ENCODE peak calls at places on chromosome 13, in ten cellular contexts. E is transverse colon, G is lower leg skin, Y is gastrocnemius medialis, P is uterus, N is sigmoid colon, Q is esophagus squamous epithelium, H is Peyer's patch, Z is tibial nerve, M is heart left ventricle. B is an unnamed sample.

GRCh38 chr13:96273196-96273595 is 183.3 kb downstream of the HS6ST3 start:
- DNase-seq in E (no peak), G (no peak), Y (no peak), P (no peak), N (no peak), Q (no peak), H (no peak), Z (no peak), M (no peak), B (no peak)

GRCh38 chr13:38755792-38756191 is 68.9 kb downstream of the FREM2 start:
- DNase-seq in E (no peak), G (no peak), Y (no peak), P (no peak), N (no peak), Q (no peak), H (no peak), Z (no peak), M (no peak), B (no peak)

GRCh38 chr13:32901994-32902780 is 114.0 kb upstream of the KL start:
- DNase-seq in E (no peak), G (no peak), Y (peak; percentile 32), P (no peak), N (no peak), Q (no peak), H (no peak), Z (peak; percentile 72), M (no peak), B (no peak)

GRCh38 chr13:42997381-42997780 is 5.3 kb upstream of the EPSTI1 start:
- DNase-seq in E (no peak), G (no peak), Y (no peak), P (no peak), N (no peak), Q (no peak), H (no peak), Z (no peak), M (no peak), B (no peak)

GRCh38 chr13:37059136-37059847 is at the start of gene SUPT20H:
- DNase-seq in E (peak; percentile 96), G (peak; percentile 98), Y (peak; percentile 90), P (peak; percentile 94), N (peak; percentile 96), Q (peak; percentile 71), H (peak; percentile 97), Z (peak; percentile 87), M (peak; percentile 95), B (no peak)

GRCh38 chr13:109255457-109255856 is 530.9 kb downstream of the IRS2 start:
- DNase-seq in E (no peak), G (no peak), Y (no peak), P (no peak), N (no peak), Q (no peak), H (no peak), Z (no peak), M (no peak), B (no peak)

GRCh38 chr13:42549555-42549941 is 24.4 kb upstream of the TNFSF11 start:
- DNase-seq in E (no peak), G (no peak), Y (no peak), P (no peak), N (no peak), Q (no peak), H (no peak), Z (no peak), M (no peak), B (no peak)

GRCh38 chr13:42836930-42837329 is 55.5 kb downstream of the FAM216B start:
- DNase-seq in E (peak; percentile 12), G (no peak), Y (no peak), P (no peak), N (no peak), Q (no peak), H (no peak), Z (no peak), M (no peak), B (no peak)

GRCh38 chr13:98563071-98563470 is 13.8 kb downstream of the STK24 start:
- DNase-seq in E (no peak), G (no peak), Y (no peak), P (no peak), N (peak; percentile 54), Q (no peak), H (no peak), Z (no peak), M (no peak), B (no peak)

GRCh38 chr13:112215871-112216270 is 148.9 kb downstream of the SOX1 start:
- DNase-seq in E (no peak), G (peak; percentile 54), Y (no peak), P (no peak), N (no peak), Q (no peak), H (no peak), Z (no peak), M (no peak), B (no peak)

DNA sequence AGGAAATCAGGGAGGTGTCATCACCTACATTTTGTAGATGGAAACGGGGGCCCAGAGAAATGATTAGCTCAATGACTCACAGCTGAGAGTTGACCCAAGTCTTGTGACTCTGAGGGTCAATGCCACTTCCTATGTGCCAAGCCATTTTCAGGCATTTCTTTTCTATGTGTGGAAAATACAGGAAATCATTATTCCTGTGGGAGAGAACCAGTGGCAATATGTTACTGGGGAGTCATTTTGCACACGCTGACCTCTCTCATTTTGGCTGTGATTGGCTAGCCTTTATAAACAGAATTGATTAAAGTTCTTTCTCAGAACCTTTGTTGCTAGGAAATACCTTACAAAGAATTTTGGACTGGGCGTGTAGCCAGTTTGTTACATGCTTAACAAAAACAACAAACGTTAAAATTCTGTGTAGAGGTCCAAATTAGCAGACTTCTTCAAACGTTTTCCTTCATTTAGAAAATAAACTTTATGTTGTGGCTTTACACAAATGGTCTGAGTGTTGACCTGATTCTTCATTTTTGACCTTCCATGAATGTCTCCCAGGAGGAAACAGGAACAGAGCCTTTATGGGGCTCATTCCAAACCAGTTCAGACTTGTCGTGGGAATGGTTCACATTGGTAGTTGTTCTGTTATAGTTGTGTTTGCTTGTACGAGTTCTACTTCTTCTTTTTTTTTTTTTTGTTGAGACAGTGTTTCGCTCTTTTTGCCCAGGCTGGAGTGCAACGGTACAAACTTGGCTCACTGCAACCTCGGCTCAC is 11.4 kb downstream of the PCCA start:
- DNase-seq in E (no peak), G (no peak), Y (no peak), P (no peak), N (no peak), Q (no peak), H (no peak), Z (peak; percentile 21), M (peak; percentile 30), B (no peak)
- TF ChIP-seq POLR2A in E (no peak), G (no peak), Y (no peak), P (no peak), N (no peak), Q (no peak), H (no peak), Z (no peak), M (no peak), B (no peak)

DNA sequence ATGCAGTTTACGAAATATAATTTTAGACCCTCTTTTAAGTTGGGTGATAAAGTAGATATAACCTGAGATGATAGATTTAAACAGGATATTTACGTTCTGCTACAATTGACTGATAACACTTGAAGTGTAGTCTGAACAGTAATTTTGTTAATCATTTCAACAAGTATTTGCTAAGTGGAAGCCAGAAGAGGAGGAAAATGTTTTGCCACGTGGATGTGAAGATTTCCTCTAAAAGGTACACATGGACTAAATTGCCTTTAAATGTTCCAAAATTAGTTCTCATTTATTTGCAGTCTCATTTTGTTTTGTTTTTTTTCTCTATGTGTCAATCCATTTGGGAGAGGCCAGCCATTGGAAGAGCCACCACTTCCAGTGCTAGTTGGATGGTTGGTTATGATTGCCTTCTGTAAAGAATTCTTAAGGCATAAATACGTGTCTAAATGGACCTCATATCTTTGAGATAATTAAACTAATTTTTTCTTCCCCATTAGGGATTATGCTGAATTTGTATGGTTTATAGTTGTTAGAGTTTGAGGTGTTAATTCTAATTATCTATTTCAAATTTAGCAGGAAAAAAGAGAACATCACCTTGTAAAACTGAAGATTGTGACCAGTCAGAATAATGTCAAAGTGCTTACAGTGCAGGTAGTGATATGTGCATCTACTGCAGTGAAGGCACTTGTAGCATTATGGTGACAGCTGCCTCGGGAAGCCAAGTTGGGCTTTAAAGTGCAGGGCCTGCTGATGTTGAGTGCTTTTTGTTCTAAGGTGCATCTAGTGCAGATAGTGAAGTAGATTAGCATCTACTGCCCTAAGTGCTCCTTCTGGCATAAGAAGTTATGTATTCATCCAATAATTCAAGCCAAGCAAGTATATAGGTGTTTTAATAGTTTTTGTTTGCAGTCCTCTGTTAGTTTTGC is 2.8 kb downstream of the MIR17HG start:
- DNase-seq in E (no peak), G (no peak), Y (no peak), P (no peak), N (no peak), Q (no peak), H (no peak), Z (no peak), M (no peak), B (no peak)
- TF ChIP-seq POLR2A in E (no peak), G (no peak), Y (no peak), P (no peak), N (no peak), Q (no peak), H (no peak), Z (no peak), M (no peak), B (no peak)

DNA sequence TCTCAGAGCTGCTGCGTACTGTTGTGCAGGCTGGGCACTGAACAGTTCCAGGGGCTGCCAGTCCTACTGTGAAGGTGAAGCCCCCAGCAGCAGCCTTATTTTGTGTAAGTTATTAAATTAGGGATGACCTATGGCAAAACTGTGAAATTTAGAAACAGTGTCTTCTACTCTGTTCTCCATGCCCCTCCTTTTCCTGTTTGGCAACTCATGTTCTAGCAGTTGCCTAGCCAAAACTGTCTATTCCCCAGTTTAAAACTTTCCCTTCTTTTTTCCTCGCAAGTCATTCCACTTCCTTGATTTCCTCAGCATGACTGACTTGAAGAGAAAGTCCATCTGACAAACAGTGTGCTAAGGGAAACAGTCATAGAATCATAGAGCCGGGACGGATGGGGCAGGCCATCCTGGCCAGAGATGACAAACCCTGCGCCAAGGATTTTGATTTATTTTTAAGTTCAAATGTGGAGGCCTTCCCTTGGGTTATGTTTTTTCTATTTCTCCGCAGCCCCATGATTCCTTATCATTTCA is 78.1 kb upstream of the OLFM4 start:
- DNase-seq in E (no peak), G (no peak), Y (no peak), P (no peak), N (no peak), Q (no peak), H (no peak), Z (no peak), M (no peak), B (no peak)
- TF ChIP-seq POLR2A in E (no peak), G (no peak), Y (no peak), P (no peak), N (no peak), Q (no peak), H (no peak), Z (no peak), M (no peak), B (no peak)

DNA sequence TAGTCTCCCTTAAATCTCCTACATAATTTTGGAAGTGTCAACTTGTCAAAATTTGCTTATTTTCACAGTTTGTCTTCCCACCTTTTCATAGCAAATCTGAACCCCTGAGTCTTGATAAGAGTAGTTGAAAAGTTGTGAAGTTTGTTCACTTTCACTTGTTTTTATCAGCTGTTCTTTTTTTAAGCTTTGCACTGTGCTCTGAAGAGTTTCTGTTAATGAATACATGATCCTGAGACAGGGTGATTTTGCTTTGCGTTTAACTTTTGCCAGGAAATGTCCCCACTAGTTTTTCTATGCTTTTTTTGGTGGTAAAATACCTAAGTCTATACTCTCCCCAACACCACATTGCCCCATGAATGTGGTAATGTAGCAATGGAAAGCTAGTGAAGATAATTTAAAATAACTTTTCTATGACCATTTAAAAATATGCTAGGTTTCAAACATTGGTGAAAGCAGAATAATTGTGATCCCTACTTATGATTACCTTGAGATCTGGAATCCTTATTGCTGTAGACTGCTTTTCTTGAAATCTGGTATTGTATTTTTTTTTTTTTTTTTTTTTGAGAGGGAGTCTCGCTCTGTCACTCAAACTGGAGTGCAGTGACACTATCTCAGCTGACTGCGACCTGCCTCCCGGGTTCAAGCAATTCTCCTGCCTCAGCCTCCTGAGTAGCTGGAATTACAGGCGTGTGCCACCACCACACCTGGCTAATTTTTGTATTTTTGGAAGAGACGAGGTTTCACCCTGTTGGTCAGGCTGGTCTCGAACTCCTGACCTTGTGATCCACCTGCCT is 5.4 kb downstream of the NUP58 start:
- DNase-seq in E (no peak), G (no peak), Y (no peak), P (no peak), N (no peak), Q (no peak), H (no peak), Z (no peak), M (no peak), B (no peak)
- TF ChIP-seq POLR2A in E (no peak), G (no peak), Y (no peak), P (no peak), N (no peak), Q (no peak), H (no peak), Z (no peak), M (no peak), B (no peak)